ENCODE peak calls at places on chromosomes 6 and 20, in six cellular contexts. One of them, this sample, is unnamed.

GRCh38 chr6:127190552-127190951 is 72.1 kb downstream of the RSPO3 start:
- DNase-seq in head of caudate nucleus: no peak
- DNase-seq in MV-4-11: peak
- DNase-seq in SJSA1: no peak
- DNase-seq in stimulated activated CD8-positive, alpha-beta memory T cell treated with anti-CD3 and anti-CD28 coated beads, Interleukin-12 subunit alpha, Interleukin-12 subunit beta, amount 100 ng/mL, for 1 hour: no peak
- DNase-seq in neural progenitor cell: peak
- DNase-seq in this sample: no peak

GRCh38 chr20:58374906-58375760 is 13.9 kb upstream of the VAPB start:
- DNase-seq in head of caudate nucleus: peak
- DNase-seq in MV-4-11: no peak
- DNase-seq in SJSA1: no peak
- DNase-seq in stimulated activated CD8-positive, alpha-beta memory T cell treated with anti-CD3 and anti-CD28 coated beads, Interleukin-12 subunit alpha, Interleukin-12 subunit beta, amount 100 ng/mL, for 1 hour: no peak
- DNase-seq in neural progenitor cell: peak
- DNase-seq in this sample: no peak

GRCh38 chr20:47761478-47762047 is 23.7 kb downstream of the SULF2 start:
- DNase-seq in head of caudate nucleus: no peak
- DNase-seq in MV-4-11: no peak
- DNase-seq in SJSA1: no peak
- DNase-seq in stimulated activated CD8-positive, alpha-beta memory T cell treated with anti-CD3 and anti-CD28 coated beads, Interleukin-12 subunit alpha, Interleukin-12 subunit beta, amount 100 ng/mL, for 1 hour: no peak
- DNase-seq in neural progenitor cell: peak
- DNase-seq in this sample: no peak

GRCh38 chr6:11977193-11977592 is 34.9 kb upstream of the HIVEP1 start:
- DNase-seq in head of caudate nucleus: no peak
- DNase-seq in MV-4-11: no peak
- DNase-seq in SJSA1: no peak
- DNase-seq in stimulated activated CD8-positive, alpha-beta memory T cell treated with anti-CD3 and anti-CD28 coated beads, Interleukin-12 subunit alpha, Interleukin-12 subunit beta, amount 100 ng/mL, for 1 hour: no peak
- DNase-seq in neural progenitor cell: no peak
- DNase-seq in this sample: no peak

GRCh38 chr6:149334682-149335160 is 17.2 kb downstream of the TAB2 start:
- DNase-seq in head of caudate nucleus: no peak
- DNase-seq in MV-4-11: no peak
- DNase-seq in SJSA1: peak
- DNase-seq in stimulated activated CD8-positive, alpha-beta memory T cell treated with anti-CD3 and anti-CD28 coated beads, Interleukin-12 subunit alpha, Interleukin-12 subunit beta, amount 100 ng/mL, for 1 hour: no peak
- DNase-seq in neural progenitor cell: no peak
- DNase-seq in this sample: no peak

GRCh38 chr20:37686762-37687477 is 6.9 kb upstream of the CTNNBL1 start:
- DNase-seq in head of caudate nucleus: no peak
- DNase-seq in MV-4-11: peak
- DNase-seq in SJSA1: no peak
- DNase-seq in stimulated activated CD8-positive, alpha-beta memory T cell treated with anti-CD3 and anti-CD28 coated beads, Interleukin-12 subunit alpha, Interleukin-12 subunit beta, amount 100 ng/mL, for 1 hour: no peak
- DNase-seq in neural progenitor cell: no peak
- DNase-seq in this sample: no peak

GRCh38 chr6:130164251-130164650 is 58.5 kb downstream of the SAMD3 start:
- DNase-seq in head of caudate nucleus: no peak
- DNase-seq in MV-4-11: peak
- DNase-seq in SJSA1: no peak
- DNase-seq in stimulated activated CD8-positive, alpha-beta memory T cell treated with anti-CD3 and anti-CD28 coated beads, Interleukin-12 subunit alpha, Interleukin-12 subunit beta, amount 100 ng/mL, for 1 hour: no peak
- DNase-seq in neural progenitor cell: no peak
- DNase-seq in this sample: no peak

GRCh38 chr6:138087549-138087948 is 19.7 kb downstream of the PERP start:
- DNase-seq in head of caudate nucleus: no peak
- DNase-seq in MV-4-11: no peak
- DNase-seq in SJSA1: peak
- DNase-seq in stimulated activated CD8-positive, alpha-beta memory T cell treated with anti-CD3 and anti-CD28 coated beads, Interleukin-12 subunit alpha, Interleukin-12 subunit beta, amount 100 ng/mL, for 1 hour: no peak
- DNase-seq in neural progenitor cell: no peak
- DNase-seq in this sample: no peak

GRCh38 chr6:145809785-145810184 is 4.8 kb downstream of the FBXO30 start:
- DNase-seq in head of caudate nucleus: no peak
- DNase-seq in MV-4-11: no peak
- DNase-seq in SJSA1: no peak
- DNase-seq in stimulated activated CD8-positive, alpha-beta memory T cell treated with anti-CD3 and anti-CD28 coated beads, Interleukin-12 subunit alpha, Interleukin-12 subunit beta, amount 100 ng/mL, for 1 hour: no peak
- DNase-seq in neural progenitor cell: no peak
- DNase-seq in this sample: no peak

GRCh38 chr6:169850154-169850553 is 98.7 kb downstream of the ERMARD start:
- DNase-seq in head of caudate nucleus: no peak
- DNase-seq in MV-4-11: no peak
- DNase-seq in SJSA1: no peak
- DNase-seq in stimulated activated CD8-positive, alpha-beta memory T cell treated with anti-CD3 and anti-CD28 coated beads, Interleukin-12 subunit alpha, Interleukin-12 subunit beta, amount 100 ng/mL, for 1 hour: no peak
- DNase-seq in neural progenitor cell: no peak
- DNase-seq in this sample: no peak

GRCh38 chr6:131917763-131918649 is 33.2 kb downstream of the CCN2 start:
- DNase-seq in head of caudate nucleus: no peak
- DNase-seq in MV-4-11: no peak
- DNase-seq in SJSA1: no peak
- DNase-seq in stimulated activated CD8-positive, alpha-beta memory T cell treated with anti-CD3 and anti-CD28 coated beads, Interleukin-12 subunit alpha, Interleukin-12 subunit beta, amount 100 ng/mL, for 1 hour: no peak
- DNase-seq in neural progenitor cell: no peak
- DNase-seq in this sample: no peak

GRCh38 chr20:63320616-63321147 is 27.7 kb downstream of the COL20A1 start:
- DNase-seq in head of caudate nucleus: no peak
- DNase-seq in MV-4-11: no peak
- DNase-seq in SJSA1: no peak
- DNase-seq in stimulated activated CD8-positive, alpha-beta memory T cell treated with anti-CD3 and anti-CD28 coated beads, Interleukin-12 subunit alpha, Interleukin-12 subunit beta, amount 100 ng/mL, for 1 hour: no peak
- DNase-seq in neural progenitor cell: no peak
- DNase-seq in this sample: no peak

GRCh38 chr6:5151955-5152401 is 66.8 kb downstream of the PPP1R3G start:
- DNase-seq in head of caudate nucleus: peak
- DNase-seq in MV-4-11: no peak
- DNase-seq in SJSA1: peak
- DNase-seq in stimulated activated CD8-positive, alpha-beta memory T cell treated with anti-CD3 and anti-CD28 coated beads, Interleukin-12 subunit alpha, Interleukin-12 subunit beta, amount 100 ng/mL, for 1 hour: no peak
- DNase-seq in neural progenitor cell: no peak
- DNase-seq in this sample: no peak

GRCh38 chr6:74650668-74651067 is 555.2 kb downstream of the COL12A1 start:
- DNase-seq in head of caudate nucleus: no peak
- DNase-seq in MV-4-11: no peak
- DNase-seq in SJSA1: no peak
- DNase-seq in stimulated activated CD8-positive, alpha-beta memory T cell treated with anti-CD3 and anti-CD28 coated beads, Interleukin-12 subunit alpha, Interleukin-12 subunit beta, amount 100 ng/mL, for 1 hour: no peak
- DNase-seq in neural progenitor cell: no peak
- DNase-seq in this sample: no peak

GRCh38 chr20:26209171-26209941 is 512.7 kb upstream of the ZNF337 start:
- DNase-seq in head of caudate nucleus: no peak
- DNase-seq in MV-4-11: no peak
- DNase-seq in SJSA1: no peak
- DNase-seq in stimulated activated CD8-positive, alpha-beta memory T cell treated with anti-CD3 and anti-CD28 coated beads, Interleukin-12 subunit alpha, Interleukin-12 subunit beta, amount 100 ng/mL, for 1 hour: no peak
- DNase-seq in neural progenitor cell: peak
- DNase-seq in this sample: no peak

GRCh38 chr6:41497994-41498393 is 48.2 kb upstream of the FOXP4 start:
- DNase-seq in head of caudate nucleus: no peak
- DNase-seq in MV-4-11: no peak
- DNase-seq in SJSA1: no peak
- DNase-seq in stimulated activated CD8-positive, alpha-beta memory T cell treated with anti-CD3 and anti-CD28 coated beads, Interleukin-12 subunit alpha, Interleukin-12 subunit beta, amount 100 ng/mL, for 1 hour: no peak
- DNase-seq in neural progenitor cell: no peak
- DNase-seq in this sample: no peak

GRCh38 chr6:8743146-8743745 is 307.9 kb upstream of the SLC35B3 start:
- DNase-seq in head of caudate nucleus: no peak
- DNase-seq in MV-4-11: peak
- DNase-seq in SJSA1: peak
- DNase-seq in stimulated activated CD8-positive, alpha-beta memory T cell treated with anti-CD3 and anti-CD28 coated beads, Interleukin-12 subunit alpha, Interleukin-12 subunit beta, amount 100 ng/mL, for 1 hour: no peak
- DNase-seq in neural progenitor cell: no peak
- DNase-seq in this sample: no peak

This sample was measured in nucleus accumbens.